ENCODE peak calls at places on chromosomes 1 and 21, in four cellular contexts. P, X, K and Y are unnamed samples.

GRCh38 chr21:45642122-45642813 is 1.3 kb upstream of the PCBP3 start:
- DNase-seq in P (no peak), X (peak; percentile 38), K (no peak), Y (no peak)

GRCh38 chr1:178048426-178048825 is 45.5 kb upstream of the RASAL2 start:
- DNase-seq in P (no peak), X (no peak), K (no peak), Y (no peak)

GRCh38 chr1:21783679-21784603 is 992 bp upstream of the USP48 start:
- DNase-seq in P (peak; percentile 97), X (peak; percentile 97), K (peak; percentile 92), Y (peak; percentile 93)

GRCh38 chr1:32889731-32890278 is 3.5 kb downstream of the HPCA start:
- DNase-seq in P (no peak), X (no peak), K (no peak), Y (no peak)

GRCh38 chr1:15948600-15949452 is 27.1 kb downstream of the ZBTB17 start:
- DNase-seq in P (no peak), X (no peak), K (peak; percentile 72), Y (no peak)

GRCh38 chr1:222387020-222387816 is 160.7 kb downstream of the HHIPL2 start:
- DNase-seq in P (peak; percentile 21), X (peak; percentile 67), K (peak; percentile 58), Y (peak; percentile 46)

GRCh38 chr1:57017201-57017600 is 51.4 kb upstream of the C8B start:
- DNase-seq in P (peak; percentile 14), X (no peak), K (no peak), Y (no peak)

GRCh38 chr1:159945483-159946241 is at the start of gene IGSF9:
- DNase-seq in P (peak; percentile 59), X (peak; percentile 98), K (peak; percentile 89), Y (peak; percentile 96)

GRCh38 chr1:209607102-209607794 is 23.7 kb downstream of the CAMK1G start:
- DNase-seq in P (no peak), X (no peak), K (no peak), Y (no peak)

GRCh38 chr21:39136711-39137110 is 46.5 kb downstream of the PSMG1 start:
- DNase-seq in P (no peak), X (no peak), K (no peak), Y (no peak)

GRCh38 chr1:78440381-78440793 is 50.4 kb upstream of the PTGFR start:
- DNase-seq in P (no peak), X (no peak), K (no peak), Y (no peak)

GRCh38 chr1:48530727-48531351 is 58.8 kb upstream of the SPATA6 start:
- DNase-seq in P (peak; percentile 59), X (peak; percentile 98), K (peak; percentile 83), Y (peak; percentile 85)
- TF ChIP-seq ELF4 in P (no peak), X (no peak), K (no peak), Y (no peak)

GRCh38 chr1:46458846-46459245 is 30.8 kb upstream of the DMBX1 start:
- DNase-seq in P (no peak), X (no peak), K (no peak), Y (no peak)
- TF ChIP-seq ELF4 in P (no peak), X (no peak), K (no peak), Y (no peak)

GRCh38 chr1:231606712-231607111 is 19.9 kb upstream of the DISC1 start:
- DNase-seq in P (no peak), X (no peak), K (no peak), Y (no peak)
- TF ChIP-seq ELF4 in P (no peak), X (no peak), K (no peak), Y (no peak)

GRCh38 chr1:225768662-225769426 is 8.8 kb upstream of the SRP9 start:
- DNase-seq in P (peak; percentile 87), X (no peak), K (peak; percentile 75), Y (no peak)
- TF ChIP-seq ELF4 in P (no peak), X (no peak), K (no peak), Y (no peak)

DNA sequence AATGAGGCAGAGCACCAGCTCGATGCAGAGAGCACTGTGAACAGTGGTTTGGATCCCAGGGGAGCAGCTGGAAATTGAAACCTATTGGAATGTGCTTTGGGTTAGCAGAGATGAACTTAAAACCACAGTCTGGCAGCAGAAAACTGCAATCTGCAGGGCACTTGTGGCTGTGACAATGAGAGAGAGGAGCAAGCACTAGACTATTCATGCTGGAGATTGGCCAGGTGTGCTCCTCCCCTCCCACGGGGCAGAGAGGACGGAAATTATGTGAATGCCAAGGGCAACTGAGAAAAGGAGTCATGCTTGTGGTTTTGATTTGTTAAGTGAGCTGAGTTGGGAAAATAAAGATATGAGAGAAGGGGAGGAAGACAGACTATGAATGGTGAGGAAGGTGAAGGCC is 38.1 kb downstream of the HSD3B2 start:
- DNase-seq in P (no peak), X (no peak), K (no peak), Y (no peak)
- TF ChIP-seq ELF4 in P (no peak), X (no peak), K (no peak), Y (no peak)

GRCh38 chr1:101237229-101237837 is 514 bp downstream of the S1PR1 start:
- DNase-seq in P (no peak), X (no peak), K (no peak), Y (no peak)
- TF ChIP-seq ELF4 in P (no peak), X (no peak), K (no peak), Y (no peak)

DNA sequence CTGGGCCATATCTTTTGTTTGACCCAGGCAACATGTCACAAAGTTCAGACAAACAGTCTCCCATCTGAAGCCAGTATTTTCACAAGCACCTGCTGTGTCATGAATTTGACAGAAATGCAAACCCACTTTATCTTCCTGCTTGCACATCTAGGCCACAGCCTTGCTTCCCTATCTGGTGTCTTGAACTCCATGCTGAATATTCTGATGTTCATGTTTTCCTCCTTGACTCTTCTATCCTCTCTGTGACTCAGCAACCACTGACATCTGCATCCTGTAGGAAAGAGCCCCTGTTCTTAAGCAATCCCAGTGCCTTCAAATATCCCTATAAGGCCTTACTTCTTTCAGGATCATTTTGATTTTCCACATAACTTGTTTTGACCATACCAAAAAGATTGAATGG is 6.5 kb downstream of the CD55 start:
- DNase-seq in P (no peak), X (no peak), K (no peak), Y (no peak)
- TF ChIP-seq ELF4 in P (no peak), X (no peak), K (peak; percentile 36), Y (no peak)

DNA sequence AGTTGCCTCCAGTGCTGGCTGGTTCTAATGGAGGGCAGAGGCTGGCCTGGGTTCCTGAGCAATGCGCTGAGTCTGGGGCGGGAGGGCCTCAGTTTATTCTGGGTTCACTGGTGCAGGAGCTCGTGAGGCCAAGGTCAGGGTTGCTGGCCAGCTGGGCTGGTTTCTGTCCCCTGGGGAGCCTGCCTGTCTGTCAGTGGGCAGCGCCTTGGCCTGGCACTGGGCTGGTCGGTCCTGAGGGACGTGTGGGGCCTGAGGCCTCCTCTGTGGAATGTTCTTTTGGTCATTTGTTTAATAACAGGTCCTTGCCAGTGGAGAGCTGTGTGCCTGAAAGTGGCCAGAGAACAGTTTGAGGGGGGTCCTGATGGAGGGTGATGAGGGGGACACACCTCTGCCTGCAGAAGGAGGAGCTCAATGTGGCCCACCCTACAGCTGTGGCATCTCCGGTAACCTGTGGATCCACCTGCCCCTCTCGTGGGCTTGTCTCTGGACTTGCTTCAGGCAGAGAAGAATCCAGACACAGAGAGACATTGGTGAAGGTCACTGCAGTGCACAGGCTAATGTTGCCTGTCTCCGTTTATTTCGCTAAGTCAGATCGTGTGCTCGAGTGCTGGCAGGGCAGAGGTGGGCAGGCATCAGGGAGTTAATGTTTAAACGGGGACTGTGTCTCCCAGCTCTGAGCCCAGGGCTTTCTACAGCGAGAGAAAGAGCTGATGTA is 34.6 kb downstream of the COQ8A start:
- DNase-seq in P (peak; percentile 83), X (no peak), K (no peak), Y (no peak)
- TF ChIP-seq ELF4 in P (no peak), X (no peak), K (no peak), Y (no peak)

GRCh38 chr1:228370941-228371740 is 35.5 kb downstream of the TRIM11 start:
- DNase-seq in P (no peak), X (peak; percentile 6), K (no peak), Y (no peak)
- TF ChIP-seq ELF4 in P (no peak), X (no peak), K (no peak), Y (no peak)